ENCODE peak calls at places on chromosomes 1 and 21, in four cellular contexts. One of them, this sample, is unnamed.

GRCh38 chr1:174273190-174273589 is 113.9 kb downstream of the RABGAP1L start:
- DNase-seq in prostate gland: no peak
- DNase-seq in psoas muscle: no peak
- DNase-seq in endothelial cell of umbilical vein: no peak
- DNase-seq in this sample: no peak

GRCh38 chr1:224065455-224065854 is 48.5 kb upstream of the FBXO28 start:
- DNase-seq in prostate gland: no peak
- DNase-seq in psoas muscle: no peak
- DNase-seq in endothelial cell of umbilical vein: no peak
- DNase-seq in this sample: peak; percentile 8

GRCh38 chr1:211944733-211945500 is 90.4 kb downstream of the INTS7 start:
- DNase-seq in prostate gland: peak; percentile 87
- DNase-seq in psoas muscle: no peak
- DNase-seq in endothelial cell of umbilical vein: no peak
- DNase-seq in this sample: peak; percentile 88

GRCh38 chr1:32622806-32623694 is 27.3 kb downstream of the ZBTB8OS start:
- DNase-seq in prostate gland: no peak
- DNase-seq in psoas muscle: no peak
- DNase-seq in endothelial cell of umbilical vein: no peak
- DNase-seq in this sample: no peak

GRCh38 chr1:94039514-94039870 is 81.5 kb downstream of the ABCA4 start:
- DNase-seq in prostate gland: peak; percentile 47
- DNase-seq in psoas muscle: peak; percentile 70
- DNase-seq in endothelial cell of umbilical vein: peak; percentile 88
- DNase-seq in this sample: no peak

GRCh38 chr1:31788825-31789256 is 24.7 kb upstream of the ADGRB2 start:
- DNase-seq in prostate gland: no peak
- DNase-seq in psoas muscle: no peak
- DNase-seq in endothelial cell of umbilical vein: no peak
- DNase-seq in this sample: no peak

GRCh38 chr1:27122652-27123051 is 32.3 kb downstream of the SLC9A1 start:
- DNase-seq in prostate gland: peak; percentile 72
- DNase-seq in psoas muscle: peak; percentile 61
- DNase-seq in endothelial cell of umbilical vein: peak; percentile 83
- DNase-seq in this sample: no peak

GRCh38 chr1:9252999-9253398 is 18.4 kb downstream of the H6PD start:
- DNase-seq in prostate gland: no peak
- DNase-seq in psoas muscle: no peak
- DNase-seq in endothelial cell of umbilical vein: no peak
- DNase-seq in this sample: no peak

GRCh38 chr21:36877741-36878140 is 88.7 kb downstream of the HLCS start:
- DNase-seq in prostate gland: no peak
- DNase-seq in psoas muscle: no peak
- DNase-seq in endothelial cell of umbilical vein: no peak
- DNase-seq in this sample: no peak

GRCh38 chr1:87953732-87954344 is 625.2 kb downstream of the LMO4 start:
- DNase-seq in prostate gland: peak; percentile 57
- DNase-seq in psoas muscle: peak; percentile 33
- DNase-seq in endothelial cell of umbilical vein: peak; percentile 71
- DNase-seq in this sample: no peak

GRCh38 chr1:145740269-145740668 is 21.0 kb downstream of the CD160 start:
- DNase-seq in prostate gland: no peak
- DNase-seq in psoas muscle: no peak
- DNase-seq in endothelial cell of umbilical vein: no peak
- DNase-seq in this sample: peak; percentile 52

GRCh38 chr1:38817958-38818705 is 41.4 kb downstream of the RRAGC start:
- DNase-seq in prostate gland: no peak
- DNase-seq in psoas muscle: peak; percentile 36
- DNase-seq in endothelial cell of umbilical vein: no peak
- DNase-seq in this sample: no peak

GRCh38 chr1:19809044-19809750 is 5.9 kb downstream of the RNF186 start:
- DNase-seq in prostate gland: no peak
- DNase-seq in psoas muscle: no peak
- DNase-seq in endothelial cell of umbilical vein: no peak
- DNase-seq in this sample: no peak

GRCh38 chr1:150516050-150516591 is 569 bp downstream of the FALEC start:
- DNase-seq in prostate gland: no peak
- DNase-seq in psoas muscle: no peak
- DNase-seq in endothelial cell of umbilical vein: peak; percentile 23
- DNase-seq in this sample: no peak

GRCh38 chr1:83531910-83532309 is 467.0 kb downstream of the TTLL7 start:
- DNase-seq in prostate gland: no peak
- DNase-seq in psoas muscle: no peak
- DNase-seq in endothelial cell of umbilical vein: no peak
- DNase-seq in this sample: no peak

GRCh38 chr1:57061369-57061768 is 95.6 kb upstream of the C8B start:
- DNase-seq in prostate gland: no peak
- DNase-seq in psoas muscle: no peak
- DNase-seq in endothelial cell of umbilical vein: no peak
- DNase-seq in this sample: no peak

GRCh38 chr1:246515390-246516005 is 8.4 kb upstream of the SMYD3 start:
- DNase-seq in prostate gland: no peak
- DNase-seq in psoas muscle: no peak
- DNase-seq in endothelial cell of umbilical vein: no peak
- DNase-seq in this sample: no peak

DNA sequence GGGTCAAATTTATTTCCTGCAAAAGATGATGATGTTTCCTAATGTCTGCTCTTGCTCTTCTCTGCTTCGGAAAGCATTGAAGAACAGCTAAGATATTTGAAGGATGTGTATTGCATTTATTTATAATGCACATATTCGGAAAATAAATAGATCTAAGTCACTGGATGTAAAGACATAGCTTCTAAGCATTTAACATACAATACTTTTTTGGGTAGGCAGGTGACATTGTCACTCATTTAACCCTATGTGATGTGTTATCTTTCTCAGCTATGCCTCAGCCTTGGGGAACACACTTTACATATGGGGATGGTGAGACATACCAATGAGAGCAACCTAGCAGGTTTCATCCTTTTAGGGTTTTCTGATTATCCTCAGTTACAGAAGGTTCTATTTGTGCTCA is at the start of gene OR2G2:
- DNase-seq in prostate gland: no peak
- DNase-seq in psoas muscle: no peak
- DNase-seq in endothelial cell of umbilical vein: no peak
- DNase-seq in this sample: no peak
- H3K27ac ChIP-seq in prostate gland: no peak within 1 kb of the TSS
- H3K27ac ChIP-seq in psoas muscle: no peak within 1 kb of the TSS
- H3K27ac ChIP-seq in endothelial cell of umbilical vein: no peak within 1 kb of the TSS
- H3K27ac ChIP-seq in this sample: no peak within 1 kb of the TSS

DNA sequence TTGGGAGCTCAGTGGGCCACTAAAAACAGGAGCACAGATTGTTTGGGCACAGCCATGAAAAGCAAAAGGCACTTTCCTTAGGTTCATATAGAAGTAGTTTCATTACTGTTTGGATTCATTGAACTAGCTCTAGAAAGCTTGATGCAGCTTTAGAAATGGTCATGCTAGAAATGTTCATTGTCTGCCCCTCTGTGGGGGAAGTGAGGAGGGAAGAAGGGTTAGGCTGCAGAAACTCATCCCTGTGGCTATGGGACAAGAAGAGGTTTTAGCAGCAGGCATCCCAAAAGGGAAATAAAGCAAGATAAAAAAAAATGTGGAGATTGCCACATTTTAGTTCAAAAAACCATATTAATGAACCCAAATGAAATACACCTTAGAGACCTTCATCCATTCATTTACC is 359.6 kb upstream of the PTBP2 start:
- DNase-seq in prostate gland: no peak
- DNase-seq in psoas muscle: no peak
- DNase-seq in endothelial cell of umbilical vein: no peak
- DNase-seq in this sample: no peak
- H3K27ac ChIP-seq in prostate gland: no peak overlapping the region
- H3K27ac ChIP-seq in psoas muscle: no peak overlapping the region
- H3K27ac ChIP-seq in endothelial cell of umbilical vein: peak overlapping the region; percentile 41
- H3K27ac ChIP-seq in this sample: peak overlapping the region; percentile 60

GRCh38 chr1:28537457-28538199 is 15.3 kb upstream of the TRNAU1AP start:
- DNase-seq in prostate gland: no peak
- DNase-seq in psoas muscle: no peak
- DNase-seq in endothelial cell of umbilical vein: no peak
- DNase-seq in this sample: no peak
- H3K27ac ChIP-seq in prostate gland: no peak overlapping the region
- H3K27ac ChIP-seq in psoas muscle: no peak overlapping the region
- H3K27ac ChIP-seq in endothelial cell of umbilical vein: no peak overlapping the region
- H3K27ac ChIP-seq in this sample: no peak overlapping the region

DNA sequence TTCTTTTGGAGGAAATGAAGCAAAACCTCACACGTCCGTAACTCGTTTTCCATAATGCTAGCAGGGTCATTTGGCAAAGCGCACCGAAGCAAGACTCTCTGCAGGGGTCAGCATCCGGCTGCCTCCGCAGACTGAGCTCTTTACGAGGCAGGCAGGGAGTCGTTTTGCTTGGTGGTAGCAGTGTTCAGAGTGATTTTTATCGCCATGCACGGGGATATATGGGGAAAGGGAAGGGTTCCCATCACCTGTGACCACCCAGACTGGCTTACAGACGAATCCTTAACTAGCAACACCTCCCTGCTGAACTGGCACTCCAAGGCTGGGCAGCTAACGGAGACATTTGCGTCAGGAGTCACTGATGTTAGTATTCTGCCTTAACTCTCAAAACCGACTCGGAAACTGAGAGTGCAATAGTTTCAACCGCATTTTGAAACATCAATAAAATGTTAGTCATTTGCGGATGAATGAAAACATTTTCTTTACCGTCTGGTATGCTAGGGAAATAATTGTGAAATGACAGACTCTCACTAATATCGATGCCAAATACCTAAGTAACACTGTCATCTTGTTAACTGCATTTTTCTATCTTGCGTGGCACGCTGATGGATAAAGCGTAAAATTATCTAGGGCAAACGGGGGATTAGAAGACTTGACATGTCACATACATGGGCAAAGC is 2.2 kb upstream of the NEGR1 start:
- DNase-seq in prostate gland: peak; percentile 17
- DNase-seq in psoas muscle: peak; percentile 29
- DNase-seq in endothelial cell of umbilical vein: peak; percentile 85
- DNase-seq in this sample: peak; percentile 83
- H3K27ac ChIP-seq in prostate gland: peak overlapping the region; percentile 81
- H3K27ac ChIP-seq in psoas muscle: peak overlapping the region; percentile 75
- H3K27ac ChIP-seq in endothelial cell of umbilical vein: peak overlapping the region; percentile 96
- H3K27ac ChIP-seq in this sample: peak overlapping the region; percentile 90

GRCh38 chr1:1846386-1846918 is 44.4 kb downstream of the GNB1 start:
- DNase-seq in prostate gland: no peak
- DNase-seq in psoas muscle: no peak
- DNase-seq in endothelial cell of umbilical vein: no peak
- DNase-seq in this sample: no peak
- H3K27ac ChIP-seq in prostate gland: peak overlapping the region; percentile 60
- H3K27ac ChIP-seq in psoas muscle: no peak overlapping the region
- H3K27ac ChIP-seq in endothelial cell of umbilical vein: no peak overlapping the region
- H3K27ac ChIP-seq in this sample: no peak overlapping the region

GRCh38 chr1:3857791-3858129 is 484 bp downstream of the DFFB start:
- DNase-seq in prostate gland: no peak
- DNase-seq in psoas muscle: no peak
- DNase-seq in endothelial cell of umbilical vein: peak; percentile 5
- DNase-seq in this sample: no peak
- H3K27ac ChIP-seq in prostate gland: peak overlapping the region; percentile 73
- H3K27ac ChIP-seq in psoas muscle: peak overlapping the region; percentile 84
- H3K27ac ChIP-seq in endothelial cell of umbilical vein: no peak overlapping the region
- H3K27ac ChIP-seq in this sample: peak overlapping the region; percentile 58

DNA sequence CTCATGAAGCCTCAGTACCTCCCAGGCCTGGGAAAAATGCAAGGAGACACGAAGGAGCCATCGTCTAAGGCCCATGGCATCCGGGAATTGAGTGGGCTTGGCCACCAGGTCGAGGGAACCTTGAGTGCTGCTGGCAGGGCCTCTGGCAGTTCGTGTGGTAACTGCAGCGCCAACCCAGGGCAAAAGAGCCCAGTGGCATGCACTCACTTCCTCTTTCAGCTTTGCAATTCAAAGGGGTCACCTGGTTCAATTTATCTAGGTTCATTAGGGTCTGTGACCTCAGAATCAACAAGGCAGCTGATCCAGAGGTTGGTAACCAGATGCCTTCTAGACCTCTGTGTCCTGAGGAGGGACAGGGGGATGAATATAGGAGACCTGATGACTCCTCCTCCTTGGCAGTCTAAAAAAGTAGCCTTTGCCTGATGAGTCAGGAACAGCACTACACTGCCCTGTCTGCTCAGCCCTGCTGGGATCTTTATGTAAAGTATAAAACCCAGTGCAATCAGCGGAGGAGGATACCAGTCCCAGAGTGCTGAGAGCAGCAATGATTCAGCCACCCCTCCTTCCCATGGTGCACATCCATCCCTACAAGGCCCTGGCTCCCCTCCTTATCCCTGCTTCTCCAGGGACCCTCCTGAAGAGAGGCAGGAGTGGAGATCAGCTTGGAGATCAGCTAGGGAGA is 11.1 kb upstream of the FMOD start:
- DNase-seq in prostate gland: no peak
- DNase-seq in psoas muscle: no peak
- DNase-seq in endothelial cell of umbilical vein: no peak
- DNase-seq in this sample: no peak
- H3K27ac ChIP-seq in prostate gland: no peak overlapping the region
- H3K27ac ChIP-seq in psoas muscle: no peak overlapping the region
- H3K27ac ChIP-seq in endothelial cell of umbilical vein: no peak overlapping the region
- H3K27ac ChIP-seq in this sample: no peak overlapping the region